ENCODE peak calls at places on chromosome 14, in seven cellular contexts. F is K562, S is H1, A is GM12891, W is SK-N-SH, X is HepG2, K is GM12878. B is an unnamed sample.

GRCh38 chr14:58912799-58913432 is 275.2 kb downstream of the DACT1 start:
- DNase-seq in F (no peak), S (no peak), A (no peak), W (no peak), X (no peak), K (no peak), B (no peak)

GRCh38 chr14:103551338-103551762 is 11.1 kb downstream of the BAG5 start:
- DNase-seq in F (no peak), S (no peak), A (no peak), W (peak), X (no peak), K (no peak), B (no peak)

GRCh38 chr14:24848427-24848826 is 201.5 kb downstream of the STXBP6 start:
- DNase-seq in F (no peak), S (no peak), A (no peak), W (no peak), X (no peak), K (no peak), B (no peak)

GRCh38 chr14:34030864-34031263 is 80.0 kb upstream of the EGLN3 start:
- DNase-seq in F (no peak), S (no peak), A (no peak), W (peak), X (no peak), K (no peak), B (no peak)

GRCh38 chr14:71322660-71323250 is 415.5 kb downstream of the PCNX1 start:
- DNase-seq in F (no peak), S (no peak), A (no peak), W (peak), X (no peak), K (peak), B (no peak)

GRCh38 chr14:59788176-59788575 is 82.4 kb downstream of the RTN1 start:
- DNase-seq in F (no peak), S (no peak), A (no peak), W (no peak), X (no peak), K (no peak), B (no peak)

GRCh38 chr14:37585971-37586759 is 8.9 kb downstream of the FOXA1 start:
- DNase-seq in F (no peak), S (no peak), A (no peak), W (no peak), X (no peak), K (no peak), B (no peak)

GRCh38 chr14:78633747-78634146 is 463.6 kb downstream of the NRXN3 start:
- DNase-seq in F (no peak), S (no peak), A (no peak), W (no peak), X (no peak), K (no peak), B (no peak)

GRCh38 chr14:68047910-68048309 is 228.3 kb downstream of the RAD51B start:
- DNase-seq in F (no peak), S (no peak), A (no peak), W (no peak), X (no peak), K (no peak), B (no peak)

GRCh38 chr14:65650843-65651242 is 238.3 kb downstream of the FUT8 start:
- DNase-seq in F (no peak), S (no peak), A (no peak), W (peak), X (no peak), K (no peak), B (no peak)

GRCh38 chr14:92813201-92813600 is 19.1 kb downstream of the GOLGA5 start:
- DNase-seq in F (no peak), S (no peak), A (no peak), W (no peak), X (no peak), K (no peak), B (no peak)

GRCh38 chr14:92959189-92959531 is 36.2 kb downstream of the CHGA start:
- DNase-seq in F (no peak), S (no peak), A (no peak), W (peak), X (no peak), K (no peak), B (no peak)

GRCh38 chr14:104228221-104228620 is 89.8 kb downstream of the KIF26A start:
- DNase-seq in F (no peak), S (no peak), A (no peak), W (no peak), X (no peak), K (no peak), B (no peak)

GRCh38 chr14:33210304-33210703 is 271.6 kb downstream of the NPAS3 start:
- DNase-seq in F (no peak), S (no peak), A (no peak), W (no peak), X (no peak), K (no peak), B (no peak)

GRCh38 chr14:104598039-104598438 is 6.5 kb downstream of the TMEM179 start:
- DNase-seq in F (no peak), S (no peak), A (peak), W (peak), X (no peak), K (no peak), B (peak)

GRCh38 chr14:93017341-93017797 is 94.4 kb downstream of the CHGA start:
- DNase-seq in F (no peak), S (no peak), A (no peak), W (no peak), X (no peak), K (no peak), B (no peak)

GRCh38 chr14:77622562-77622961 is 6.1 kb upstream of the SPTLC2 start:
- DNase-seq in F (no peak), S (no peak), A (no peak), W (no peak), X (no peak), K (no peak), B (no peak)

GRCh38 chr14:67636361-67636919 is 16.7 kb downstream of the ARG2 start:
- DNase-seq in F (peak), S (no peak), A (no peak), W (no peak), X (no peak), K (peak), B (no peak)

GRCh38 chr14:101559624-101560533 is 1.4 kb upstream of the DIO3 start:
- DNase-seq in F (no peak), S (no peak), A (no peak), W (peak), X (no peak), K (no peak), B (no peak)

GRCh38 chr14:104341532-104342434 is 203.4 kb downstream of the KIF26A start:
- DNase-seq in F (peak), S (peak), A (no peak), W (peak), X (peak), K (no peak), B (no peak)

GRCh38 chr14:68094158-68094557 is 274.6 kb downstream of the RAD51B start:
- DNase-seq in F (no peak), S (no peak), A (no peak), W (no peak), X (no peak), K (no peak), B (no peak)

GRCh38 chr14:77098470-77099353 is 654 bp downstream of the CIPC start:
- DNase-seq in F (no peak), S (no peak), A (no peak), W (peak), X (no peak), K (no peak), B (no peak)

GRCh38 chr14:83870556-83870955 is 1659.4 kb upstream of the FLRT2 start:
- DNase-seq in F (no peak), S (no peak), A (no peak), W (no peak), X (no peak), K (no peak), B (no peak)

GRCh38 chr14:74219277-74219676 is 20.0 kb upstream of the VSX2 start:
- DNase-seq in F (no peak), S (no peak), A (no peak), W (no peak), X (no peak), K (no peak), B (no peak)

GRCh38 chr14:38045461-38045860 is 162.2 kb upstream of the SSTR1 start:
- DNase-seq in F (no peak), S (no peak), A (no peak), W (no peak), X (no peak), K (no peak), B (no peak)

GRCh38 chr14:102419276-102419675 is 56.5 kb downstream of the TECPR2 start:
- DNase-seq in F (no peak), S (no peak), A (no peak), W (no peak), X (no peak), K (no peak), B (no peak)

GRCh38 chr14:94394594-94395305 is 6.3 kb upstream of the SERPINA1 start:
- DNase-seq in F (no peak), S (no peak), A (no peak), W (no peak), X (peak), K (no peak), B (no peak)

GRCh38 chr14:79279645-79280399 is 931.5 kb downstream of the DIO2 start:
- DNase-seq in F (no peak), S (no peak), A (no peak), W (peak), X (no peak), K (no peak), B (no peak)

GRCh38 chr14:105392161-105393090 is 5.9 kb upstream of the TEX22 start:
- DNase-seq in F (no peak), S (no peak), A (no peak), W (no peak), X (no peak), K (no peak), B (no peak)

GRCh38 chr14:74973003-74973614 is 17.7 kb upstream of the PGF start:
- DNase-seq in F (no peak), S (no peak), A (peak), W (peak), X (no peak), K (no peak), B (no peak)

GRCh38 chr14:94385553-94386057 is 2.8 kb downstream of the SERPINA1 start:
- DNase-seq in F (no peak), S (no peak), A (no peak), W (no peak), X (no peak), K (no peak), B (no peak)

GRCh38 chr14:48323655-48324054 is 648.2 kb upstream of the MDGA2 start:
- DNase-seq in F (no peak), S (no peak), A (no peak), W (no peak), X (no peak), K (no peak), B (no peak)

GRCh38 chr14:88835661-88836060 is 11.2 kb downstream of the TTC8 start:
- DNase-seq in F (no peak), S (no peak), A (no peak), W (no peak), X (no peak), K (no peak), B (no peak)

GRCh38 chr14:81406863-81407262 is 6.7 kb upstream of the STON2 start:
- DNase-seq in F (no peak), S (no peak), A (no peak), W (no peak), X (peak), K (no peak), B (no peak)

GRCh38 chr14:102752239-102752847 is 24.9 kb upstream of the TRAF3 start:
- DNase-seq in F (no peak), S (no peak), A (no peak), W (no peak), X (no peak), K (no peak), B (no peak)

GRCh38 chr14:54011001-54011400 is 54.4 kb upstream of the BMP4 start:
- DNase-seq in F (no peak), S (no peak), A (no peak), W (no peak), X (no peak), K (no peak), B (no peak)

GRCh38 chr14:91358654-91359210 is 58.9 kb downstream of the CCDC88C start:
- DNase-seq in F (no peak), S (no peak), A (no peak), W (no peak), X (no peak), K (no peak), B (no peak)
- TF ChIP-seq TAF1 in F (no peak), S (no peak), A (no peak), W (no peak), X (no peak), K (no peak), B (no peak)

GRCh38 chr14:23567186-23568020 is at the start of gene AP1G2:
- DNase-seq in F (peak), S (no peak), A (peak), W (peak), X (peak), K (peak), B (peak)

GRCh38 chr14:23568021-23568599 is 519 bp upstream of the AP1G2 start:
- DNase-seq in F (no peak), S (no peak), A (no peak), W (no peak), X (no peak), K (no peak), B (no peak)

GRCh38 chr14:23569443-23570151 is 2.0 kb upstream of the AP1G2 start:
- DNase-seq in F (peak), S (no peak), A (no peak), W (peak), X (peak), K (no peak), B (no peak)

GRCh38 chr14:23566782-23567185 is 807 bp downstream of the AP1G2 start:
- DNase-seq in F (peak), S (no peak), A (no peak), W (peak), X (no peak), K (no peak), B (no peak)

GRCh38 chr14:23568600-23569310 is 1.2 kb upstream of the AP1G2 start:
- DNase-seq in F (no peak), S (no peak), A (no peak), W (peak), X (peak), K (no peak), B (no peak)
- TF ChIP-seq TAF1 in F (no peak), S (no peak), A (no peak), W (no peak), X (no peak), K (no peak), B (no peak)

DNA sequence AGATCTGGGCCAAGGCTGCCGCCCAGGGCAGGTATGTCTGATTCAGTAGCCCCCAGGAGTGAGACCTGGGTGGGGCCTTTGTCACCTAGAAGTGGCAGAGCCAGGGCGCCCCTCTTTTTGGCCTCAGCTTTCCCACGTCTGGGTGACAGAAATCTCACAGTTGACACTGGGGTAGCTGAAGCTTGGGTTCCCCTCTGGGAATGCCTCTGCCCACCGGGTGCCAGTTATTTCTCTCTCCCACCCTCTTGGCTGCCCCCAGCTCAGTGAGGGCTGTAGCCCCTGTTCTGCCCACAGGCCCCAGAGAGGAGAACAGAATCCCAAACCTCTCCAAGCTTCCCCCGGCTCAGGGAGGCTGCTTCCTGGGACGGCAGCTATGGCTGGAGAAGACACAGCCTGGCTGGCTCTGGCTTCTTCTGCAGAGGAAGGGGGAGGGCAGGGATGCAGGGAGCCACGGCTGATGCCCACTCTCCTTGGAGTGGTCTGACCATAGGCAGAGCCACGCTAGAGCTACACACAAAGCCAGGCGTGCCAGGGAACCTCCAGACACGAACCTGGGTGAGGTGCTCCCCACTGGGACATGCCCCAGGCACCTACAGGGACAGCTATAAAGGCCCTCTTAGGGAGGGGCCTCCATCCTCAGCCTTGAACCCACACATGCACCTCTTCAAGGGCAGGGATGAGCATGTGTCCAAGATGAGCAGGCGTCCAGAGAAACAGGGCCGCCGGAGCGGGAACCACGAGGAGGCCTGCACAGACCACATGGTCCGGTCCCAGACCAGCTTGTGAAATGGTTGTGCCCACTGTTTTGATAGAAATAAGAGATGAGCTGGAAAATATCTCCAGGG is 51.7 kb downstream of the BEGAIN start:
- DNase-seq in F (no peak), S (no peak), A (peak), W (peak), X (no peak), K (no peak), B (peak)
- TF ChIP-seq TAF1 in F (no peak), S (no peak), A (no peak), W (no peak), X (no peak), K (no peak), B (no peak)

GRCh38 chr14:85531141-85531593 is 1.2 kb downstream of the FLRT2 start:
- DNase-seq in F (no peak), S (no peak), A (no peak), W (peak), X (no peak), K (no peak), B (no peak)

GRCh38 chr14:85530626-85531025 is 682 bp downstream of the FLRT2 start:
- DNase-seq in F (no peak), S (no peak), A (no peak), W (no peak), X (no peak), K (no peak), B (no peak)

GRCh38 chr14:85532570-85532969 is 2.6 kb downstream of the FLRT2 start:
- DNase-seq in F (no peak), S (no peak), A (no peak), W (no peak), X (no peak), K (no peak), B (no peak)

GRCh38 chr14:85532981-85533820 is 3.3 kb downstream of the FLRT2 start:
- DNase-seq in F (no peak), S (no peak), A (no peak), W (peak), X (no peak), K (no peak), B (no peak)

GRCh38 chr14:85531594-85532391 is 1.8 kb downstream of the FLRT2 start:
- DNase-seq in F (no peak), S (no peak), A (no peak), W (peak), X (no peak), K (no peak), B (no peak)
- TF ChIP-seq TAF1 in F (no peak), S (no peak), A (no peak), W (no peak), X (no peak), K (no peak), B (no peak)

B was measured in GM12892.